ENCODE peak calls at places on chromosomes 16 and 17, in seven cellular contexts. A is NCI-H187; Y is stimulated activated CD4-positive, alpha-beta T cell treated with anti-CD3 and anti-CD28 coated beads, Interleukin-1b, Interleukin-23, amount 100 ng/mL, for 24 hours; F is small intestine; Z is T-helper 1 cell; C is activated CD4-positive, alpha-beta T cell treated with anti-CD3 and anti-CD28 coated beads for 48 hours; V is NCI-H2081. M is an unnamed sample.

GRCh38 chr17:30239089-30239462 is 3.6 kb upstream of the SLC6A4 start:
- DNase-seq in C (no peak), F (no peak), Z (no peak), V (no peak), A (no peak), Y (no peak), M (no peak)

GRCh38 chr16:47110939-47111338 is 32.8 kb downstream of the NETO2 start:
- DNase-seq in C (no peak), V (no peak), F (no peak), Z (no peak), A (no peak), Y (no peak), M (no peak)

GRCh38 chr16:20803192-20803560 is 3.1 kb downstream of the ERI2 start:
- DNase-seq in V (no peak), F (no peak), Y (no peak), Z (no peak), A (no peak), C (no peak), M (no peak)

GRCh38 chr16:81823111-81823510 is 44.0 kb downstream of the PLCG2 start:
- DNase-seq in Y (no peak), A (no peak), F (no peak), Z (no peak), C (no peak), V (no peak), M (no peak)

GRCh38 chr16:3687792-3688191 is 29.5 kb downstream of the TRAP1 start:
- DNase-seq in C (no peak), A (no peak), V (no peak), F (no peak), Z (no peak), Y (no peak), M (no peak)

GRCh38 chr16:13923703-13924298 is 3.8 kb downstream of the ERCC4 start:
- DNase-seq in C (no peak), F (peak), A (no peak), Y (no peak), V (peak), Z (no peak), M (no peak)

GRCh38 chr16:4847774-4848587 is 700 bp downstream of the UBN1 start:
- DNase-seq in Z (peak), A (no peak), F (peak), C (peak), V (no peak), Y (peak), M (peak)

GRCh38 chr17:74379495-74380085 is 12.3 kb downstream of the GPR142 start:
- DNase-seq in F (peak), Y (peak), A (peak), C (peak), Z (peak), V (peak), M (peak)

GRCh38 chr17:80360396-80360795 is 54.6 kb upstream of the ENDOV start:
- DNase-seq in C (no peak), A (no peak), V (no peak), Y (no peak), Z (no peak), F (no peak), M (no peak)

GRCh38 chr16:17755158-17755557 is 284.4 kb upstream of the XYLT1 start:
- DNase-seq in V (no peak), F (no peak), C (no peak), Y (no peak), A (no peak), Z (no peak), M (no peak)

GRCh38 chr16:52467753-52468152 is 79.2 kb downstream of the TOX3 start:
- DNase-seq in V (no peak), C (no peak), A (no peak), Y (no peak), Z (no peak), F (no peak), M (no peak)

GRCh38 chr16:88264641-88265285 is 118.0 kb upstream of the ZNF469 start:
- DNase-seq in C (peak), Z (no peak), V (no peak), Y (peak), F (peak), A (no peak), M (peak)

GRCh38 chr17:81537343-81537855 is 9.2 kb downstream of the FSCN2 start:
- DNase-seq in F (peak), C (peak), Y (no peak), Z (no peak), V (peak), A (peak), M (no peak)

GRCh38 chr16:73050115-73051099 is 2.5 kb upstream of the ZFHX3 start:
- DNase-seq in C (no peak), F (no peak), Z (no peak), A (no peak), Y (no peak), V (no peak), M (no peak)

GRCh38 chr17:79535728-79536025 is 75.2 kb downstream of the RBFOX3 start:
- DNase-seq in A (no peak), C (no peak), V (no peak), F (no peak), Y (no peak), Z (no peak), M (no peak)

GRCh38 chr16:2787406-2787805 is at the start of gene PRSS33:
- DNase-seq in Y (no peak), A (no peak), C (no peak), V (no peak), F (no peak), Z (no peak), M (no peak)

GRCh38 chr16:30658731-30659506 is 688 bp downstream of the FBRS start:
- DNase-seq in V (peak), Y (no peak), Z (peak), A (peak), F (peak), C (no peak), M (no peak)

GRCh38 chr16:1102921-1103648 is 7.0 kb upstream of the C1QTNF8 start:
- DNase-seq in F (peak), Z (peak), V (no peak), A (peak), Y (peak), C (peak), M (peak)

GRCh38 chr16:86355114-86355513 is 155.2 kb upstream of the FOXF1 start:
- DNase-seq in C (no peak), A (no peak), F (no peak), Z (no peak), Y (no peak), V (no peak), M (no peak)

GRCh38 chr17:58364270-58364942 is 12.4 kb upstream of the SUPT4H1 start:
- DNase-seq in C (no peak), F (peak), V (no peak), Y (no peak), A (no peak), Z (no peak), M (no peak)

GRCh38 chr17:63425478-63425877 is 20.6 kb downstream of the CYB561 start:
- DNase-seq in C (peak), Z (peak), F (peak), V (peak), A (no peak), Y (peak), M (peak)

GRCh38 chr17:19513897-19514488 is 19.7 kb upstream of the SLC47A1 start:
- DNase-seq in F (peak), Y (peak), V (peak), Z (peak), C (peak), A (peak), M (peak)

GRCh38 chr17:65790241-65790640 is 228.8 kb upstream of the AXIN2 start:
- DNase-seq in V (no peak), A (no peak), C (no peak), Z (no peak), F (no peak), Y (no peak), M (no peak)